ENCODE peak calls at places on chromosomes 16 and 17, in five cellular contexts. One of them, this sample, is unnamed.

GRCh38 chr17:50196826-50197225 is 4.6 kb downstream of the COL1A1 start:
- DNase-seq in neuronal stem cell: no peak
- DNase-seq in mesenchymal stem cell: peak
- DNase-seq in IMR-90: peak
- DNase-seq in H1: no peak
- DNase-seq in this sample: no peak

GRCh38 chr17:5667871-5668270 is 83.6 kb upstream of the NLRP1 start:
- DNase-seq in neuronal stem cell: no peak
- DNase-seq in mesenchymal stem cell: no peak
- DNase-seq in IMR-90: no peak
- DNase-seq in H1: no peak
- DNase-seq in this sample: no peak

GRCh38 chr17:2055494-2056220 is 754 bp downstream of the HIC1 start:
- DNase-seq in neuronal stem cell: no peak
- DNase-seq in mesenchymal stem cell: peak
- DNase-seq in IMR-90: peak
- DNase-seq in H1: no peak
- DNase-seq in this sample: no peak

GRCh38 chr17:38798614-38799500 is 499 bp downstream of the PIP4K2B start:
- DNase-seq in neuronal stem cell: peak
- DNase-seq in mesenchymal stem cell: peak
- DNase-seq in IMR-90: peak
- DNase-seq in H1: no peak
- DNase-seq in this sample: peak

GRCh38 chr16:80122155-80122554 is 418.6 kb upstream of the DYNLRB2 start:
- DNase-seq in neuronal stem cell: no peak
- DNase-seq in mesenchymal stem cell: peak
- DNase-seq in IMR-90: no peak
- DNase-seq in H1: no peak
- DNase-seq in this sample: no peak

GRCh38 chr16:15650698-15651161 is 685 bp downstream of the NDE1 start:
- DNase-seq in neuronal stem cell: peak
- DNase-seq in mesenchymal stem cell: peak
- DNase-seq in IMR-90: peak
- DNase-seq in H1: no peak
- DNase-seq in this sample: no peak

GRCh38 chr16:31286421-31287032 is 26.8 kb downstream of the ITGAM start:
- DNase-seq in neuronal stem cell: no peak
- DNase-seq in mesenchymal stem cell: no peak
- DNase-seq in IMR-90: no peak
- DNase-seq in H1: no peak
- DNase-seq in this sample: no peak

GRCh38 chr17:9371019-9371418 is 204.6 kb downstream of the STX8 start:
- DNase-seq in neuronal stem cell: no peak
- DNase-seq in mesenchymal stem cell: peak
- DNase-seq in IMR-90: peak
- DNase-seq in H1: no peak
- DNase-seq in this sample: no peak

GRCh38 chr16:56615353-56615752 is 7.0 kb downstream of the MT2A start:
- DNase-seq in neuronal stem cell: no peak
- DNase-seq in mesenchymal stem cell: no peak
- DNase-seq in IMR-90: peak
- DNase-seq in H1: no peak
- DNase-seq in this sample: no peak

GRCh38 chr16:65178151-65178550 is 56.3 kb upstream of the CDH11 start:
- DNase-seq in neuronal stem cell: no peak
- DNase-seq in mesenchymal stem cell: peak
- DNase-seq in IMR-90: peak
- DNase-seq in H1: no peak
- DNase-seq in this sample: no peak

GRCh38 chr17:50681260-50682200 is 26.2 kb downstream of the ANKRD40 start:
- DNase-seq in neuronal stem cell: no peak
- DNase-seq in mesenchymal stem cell: peak
- DNase-seq in IMR-90: peak
- DNase-seq in H1: no peak
- DNase-seq in this sample: peak

GRCh38 chr17:50079334-50080095 is 15.6 kb upstream of the PDK2 start:
- DNase-seq in neuronal stem cell: no peak
- DNase-seq in mesenchymal stem cell: no peak
- DNase-seq in IMR-90: no peak
- DNase-seq in H1: no peak
- DNase-seq in this sample: peak

GRCh38 chr17:77382356-77382911 is 241.7 kb downstream of the SEC14L1 start:
- DNase-seq in neuronal stem cell: no peak
- DNase-seq in mesenchymal stem cell: no peak
- DNase-seq in IMR-90: no peak
- DNase-seq in H1: no peak
- DNase-seq in this sample: no peak

GRCh38 chr17:19410875-19411291 is at the start of gene RNF112:
- DNase-seq in neuronal stem cell: no peak
- DNase-seq in mesenchymal stem cell: no peak
- DNase-seq in IMR-90: peak
- DNase-seq in H1: no peak
- DNase-seq in this sample: no peak

GRCh38 chr16:30186782-30187555 is 3.6 kb downstream of the CORO1A start:
- DNase-seq in neuronal stem cell: no peak
- DNase-seq in mesenchymal stem cell: peak
- DNase-seq in IMR-90: no peak
- DNase-seq in H1: no peak
- DNase-seq in this sample: peak

GRCh38 chr17:61302911-61303310 is 96.7 kb upstream of the TBX2 start:
- DNase-seq in neuronal stem cell: no peak
- DNase-seq in mesenchymal stem cell: no peak
- DNase-seq in IMR-90: no peak
- DNase-seq in H1: no peak
- DNase-seq in this sample: no peak

GRCh38 chr16:50539822-50540710 is 8.1 kb upstream of the NKD1 start:
- DNase-seq in neuronal stem cell: no peak
- DNase-seq in mesenchymal stem cell: no peak
- DNase-seq in IMR-90: no peak
- DNase-seq in H1: no peak
- DNase-seq in this sample: no peak

GRCh38 chr17:45172541-45173286 is 11.0 kb downstream of the HEXIM2 start:
- DNase-seq in neuronal stem cell: no peak
- DNase-seq in mesenchymal stem cell: peak
- DNase-seq in IMR-90: peak
- DNase-seq in H1: no peak
- DNase-seq in this sample: peak

GRCh38 chr17:10156579-10157488 is 41.6 kb downstream of the GAS7 start:
- DNase-seq in neuronal stem cell: no peak
- DNase-seq in mesenchymal stem cell: peak
- DNase-seq in IMR-90: no peak
- DNase-seq in H1: no peak
- DNase-seq in this sample: peak

GRCh38 chr17:64615025-64615677 is 47.0 kb downstream of the SMURF2 start:
- DNase-seq in neuronal stem cell: no peak
- DNase-seq in mesenchymal stem cell: peak
- DNase-seq in IMR-90: peak
- DNase-seq in H1: no peak
- DNase-seq in this sample: no peak

GRCh38 chr16:72424776-72425175 is 252.8 kb upstream of the PMFBP1 start:
- DNase-seq in neuronal stem cell: no peak
- DNase-seq in mesenchymal stem cell: no peak
- DNase-seq in IMR-90: no peak
- DNase-seq in H1: no peak
- DNase-seq in this sample: no peak

GRCh38 chr16:83002351-83003334 is 375.9 kb downstream of the CDH13 start:
- DNase-seq in neuronal stem cell: no peak
- DNase-seq in mesenchymal stem cell: peak
- DNase-seq in IMR-90: peak
- DNase-seq in H1: no peak
- DNase-seq in this sample: no peak

GRCh38 chr17:2954898-2955445 is 108.4 kb downstream of the OR1D5 start:
- DNase-seq in neuronal stem cell: no peak
- DNase-seq in mesenchymal stem cell: peak
- DNase-seq in IMR-90: peak
- DNase-seq in H1: no peak
- DNase-seq in this sample: peak

GRCh38 chr16:84574191-84574590 is 43.7 kb downstream of the COTL1 start:
- DNase-seq in neuronal stem cell: no peak
- DNase-seq in mesenchymal stem cell: no peak
- DNase-seq in IMR-90: no peak
- DNase-seq in H1: no peak
- DNase-seq in this sample: no peak

GRCh38 chr17:557371-557770 is 157.3 kb downstream of the VPS53 start:
- DNase-seq in neuronal stem cell: no peak
- DNase-seq in mesenchymal stem cell: peak
- DNase-seq in IMR-90: peak
- DNase-seq in H1: no peak
- DNase-seq in this sample: no peak

GRCh38 chr17:67452681-67453554 is 75.8 kb downstream of the PITPNC1 start:
- DNase-seq in neuronal stem cell: no peak
- DNase-seq in mesenchymal stem cell: no peak
- DNase-seq in IMR-90: no peak
- DNase-seq in H1: no peak
- DNase-seq in this sample: no peak

GRCh38 chr16:88650749-88651275 is at the start of gene CYBA:
- DNase-seq in neuronal stem cell: peak
- DNase-seq in mesenchymal stem cell: peak
- DNase-seq in IMR-90: peak
- DNase-seq in H1: no peak
- DNase-seq in this sample: peak

GRCh38 chr17:1713878-1714487 is 3.8 kb upstream of the TLCD2 start:
- DNase-seq in neuronal stem cell: peak
- DNase-seq in mesenchymal stem cell: peak
- DNase-seq in IMR-90: peak
- DNase-seq in H1: no peak
- DNase-seq in this sample: no peak

GRCh38 chr17:1580979-1581676 is 18.5 kb upstream of the PITPNA start:
- DNase-seq in neuronal stem cell: no peak
- DNase-seq in mesenchymal stem cell: no peak
- DNase-seq in IMR-90: no peak
- DNase-seq in H1: no peak
- DNase-seq in this sample: no peak

GRCh38 chr16:5447734-5448133 is 350.1 kb upstream of the EEF2KMT start:
- DNase-seq in neuronal stem cell: no peak
- DNase-seq in mesenchymal stem cell: no peak
- DNase-seq in IMR-90: no peak
- DNase-seq in H1: no peak
- DNase-seq in this sample: no peak

GRCh38 chr16:30996324-30996999 is 11.5 kb downstream of the HSD3B7 start:
- DNase-seq in neuronal stem cell: no peak
- DNase-seq in mesenchymal stem cell: peak
- DNase-seq in IMR-90: no peak
- DNase-seq in H1: no peak
- DNase-seq in this sample: no peak

GRCh38 chr16:23365602-23366240 is 63.6 kb downstream of the SCNN1B start:
- DNase-seq in neuronal stem cell: no peak
- DNase-seq in mesenchymal stem cell: no peak
- DNase-seq in IMR-90: no peak
- DNase-seq in H1: no peak
- DNase-seq in this sample: no peak

GRCh38 chr16:57616871-57617270 is 11.6 kb upstream of the ADGRG1 start:
- DNase-seq in neuronal stem cell: no peak
- DNase-seq in mesenchymal stem cell: no peak
- DNase-seq in IMR-90: no peak
- DNase-seq in H1: no peak
- DNase-seq in this sample: no peak

GRCh38 chr17:4480929-4481898 is 17.5 kb upstream of the SPNS2 start:
- DNase-seq in neuronal stem cell: no peak
- DNase-seq in mesenchymal stem cell: no peak
- DNase-seq in IMR-90: no peak
- DNase-seq in H1: no peak
- DNase-seq in this sample: no peak

GRCh38 chr16:82337355-82337754 is 167.3 kb upstream of the MPHOSPH6 start:
- DNase-seq in neuronal stem cell: no peak
- DNase-seq in mesenchymal stem cell: no peak
- DNase-seq in IMR-90: no peak
- DNase-seq in H1: no peak
- DNase-seq in this sample: no peak

GRCh38 chr16:6611535-6611934 is 721.1 kb upstream of the RBFOX1 start:
- DNase-seq in neuronal stem cell: no peak
- DNase-seq in mesenchymal stem cell: no peak
- DNase-seq in IMR-90: no peak
- DNase-seq in H1: peak
- DNase-seq in this sample: no peak

GRCh38 chr16:28289106-28289505 is 3.2 kb upstream of the SBK1 start:
- DNase-seq in neuronal stem cell: no peak
- DNase-seq in mesenchymal stem cell: no peak
- DNase-seq in IMR-90: no peak
- DNase-seq in H1: no peak
- DNase-seq in this sample: no peak

GRCh38 chr16:81513204-81514040 is 68.8 kb downstream of the CMIP start:
- DNase-seq in neuronal stem cell: no peak
- DNase-seq in mesenchymal stem cell: peak
- DNase-seq in IMR-90: no peak
- DNase-seq in H1: no peak
- DNase-seq in this sample: peak

GRCh38 chr17:31391496-31391949 is at the start of gene RAB11FIP4:
- DNase-seq in neuronal stem cell: no peak
- DNase-seq in mesenchymal stem cell: peak
- DNase-seq in IMR-90: no peak
- DNase-seq in H1: no peak
- DNase-seq in this sample: no peak
- H3K4me3 ChIP-seq in neuronal stem cell: peak
- H3K4me3 ChIP-seq in mesenchymal stem cell: peak
- H3K4me3 ChIP-seq in IMR-90: peak
- H3K4me3 ChIP-seq in H1: peak
- H3K4me3 ChIP-seq in this sample: peak

GRCh38 chr16:86191663-86192062 is 292.7 kb downstream of the IRF8 start:
- DNase-seq in neuronal stem cell: no peak
- DNase-seq in mesenchymal stem cell: no peak
- DNase-seq in IMR-90: no peak
- DNase-seq in H1: no peak
- DNase-seq in this sample: no peak
- H3K14ac ChIP-seq in neuronal stem cell: peak
- H3K14ac ChIP-seq in mesenchymal stem cell: no peak
- H3K14ac ChIP-seq in IMR-90: no peak
- H3K14ac ChIP-seq in H1: no peak
- H3K14ac ChIP-seq in this sample: no peak

DNA sequence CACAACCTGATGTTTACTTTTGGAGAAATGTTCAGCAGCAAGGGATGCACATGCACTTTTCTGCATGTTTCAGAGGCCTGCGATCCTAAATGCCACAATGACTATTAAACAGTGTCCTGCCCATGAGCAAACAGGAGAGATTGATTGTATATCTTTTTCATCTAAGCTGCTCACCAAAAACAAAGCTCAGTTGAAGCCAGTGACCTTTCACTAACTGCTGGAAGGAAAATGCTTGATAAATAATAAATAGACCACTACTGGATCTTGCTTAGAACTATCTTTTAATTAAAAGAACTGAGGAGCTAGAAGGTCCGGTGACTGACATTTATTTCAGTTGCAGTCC is 16.3 kb downstream of the MRPS23 start:
- DNase-seq in neuronal stem cell: no peak
- DNase-seq in mesenchymal stem cell: no peak
- DNase-seq in IMR-90: no peak
- DNase-seq in H1: no peak
- DNase-seq in this sample: no peak
- H3K4me3 ChIP-seq in neuronal stem cell: no peak
- H3K4me3 ChIP-seq in mesenchymal stem cell: no peak
- H3K4me3 ChIP-seq in IMR-90: no peak
- H3K4me3 ChIP-seq in H1: peak
- H3K4me3 ChIP-seq in this sample: no peak

GRCh38 chr17:18363021-18363941 is at the start of gene SHMT1:
- DNase-seq in neuronal stem cell: peak
- DNase-seq in mesenchymal stem cell: peak
- DNase-seq in IMR-90: peak
- DNase-seq in H1: peak
- DNase-seq in this sample: peak
- H3K14ac ChIP-seq in neuronal stem cell: peak
- H3K14ac ChIP-seq in mesenchymal stem cell: peak
- H3K14ac ChIP-seq in IMR-90: peak
- H3K14ac ChIP-seq in H1: peak
- H3K14ac ChIP-seq in this sample: peak